ENCODE peak calls at places on chromosomes 1 and 21, in five cellular contexts. S is choroid plexus epithelial cell, D is astrocyte, G is lung, Q is adrenal gland. A is an unnamed sample.

GRCh38 chr21:45448283-45448809 is 43.4 kb downstream of the COL18A1 start:
- DNase-seq in G (no peak), Q (no peak), S (no peak), D (no peak), A (no peak)

GRCh38 chr21:41583274-41583790 is 75.4 kb upstream of the TMPRSS2 start:
- DNase-seq in S (peak; percentile 34), D (no peak), Q (no peak), G (peak; percentile 82), A (no peak)

GRCh38 chr1:53362851-53363642 is 35.2 kb upstream of the LRP8 start:
- DNase-seq in G (no peak), S (no peak), D (no peak), Q (peak; percentile 18), A (no peak)

GRCh38 chr1:60911980-60912692 is 170.2 kb upstream of the NFIA start:
- DNase-seq in Q (peak; percentile 67), G (no peak), D (no peak), S (no peak), A (no peak)

GRCh38 chr1:8202182-8202905 is 115.6 kb upstream of the SLC45A1 start:
- DNase-seq in D (peak; percentile 94), S (peak; percentile 90), Q (peak; percentile 74), G (no peak), A (peak; percentile 90)

GRCh38 chr1:233959089-233959488 is 54.6 kb downstream of the SLC35F3 start:
- DNase-seq in S (no peak), G (no peak), Q (no peak), D (peak; percentile 12), A (no peak)

GRCh38 chr1:168287237-168287664 is 6.6 kb downstream of the TBX19 start:
- DNase-seq in S (peak; percentile 77), Q (no peak), G (no peak), D (peak; percentile 78), A (no peak)

GRCh38 chr1:153260473-153260979 is 1.0 kb downstream of the LORICRIN start:
- DNase-seq in Q (no peak), G (no peak), S (no peak), D (peak; percentile 6), A (no peak)

GRCh38 chr1:166235728-166236127 is 68.9 kb upstream of the FAM78B start:
- DNase-seq in Q (no peak), D (no peak), S (no peak), G (no peak), A (no peak)

GRCh38 chr1:54768093-54768492 is 3.8 kb upstream of the PARS2 start:
- DNase-seq in G (no peak), Q (peak; percentile 63), D (no peak), S (peak; percentile 33), A (no peak)

GRCh38 chr1:162678439-162678838 is 46.2 kb downstream of the DDR2 start:
- DNase-seq in S (peak; percentile 73), Q (peak; percentile 87), D (peak; percentile 87), G (no peak), A (peak; percentile 54)

GRCh38 chr21:36584980-36585940 is 105.3 kb upstream of the CLDN14 start:
- DNase-seq in S (peak; percentile 21), G (no peak), Q (no peak), D (no peak), A (no peak)

GRCh38 chr1:31782766-31783410 is 18.7 kb upstream of the ADGRB2 start:
- DNase-seq in S (no peak), D (no peak), Q (no peak), G (no peak), A (no peak)

GRCh38 chr1:224785622-224786021 is 143.9 kb upstream of the DNAH14 start:
- DNase-seq in Q (no peak), D (no peak), G (no peak), S (no peak), A (no peak)

GRCh38 chr1:11690669-11691301 is 725 bp upstream of the DRAXIN start:
- DNase-seq in S (no peak), D (no peak), Q (no peak), G (no peak), A (no peak)
- H3K4me3 ChIP-seq in S (no peak overlapping the region), D (peak overlapping the region; percentile 39), Q (no peak overlapping the region), G (no peak overlapping the region), A (no peak overlapping the region)

GRCh38 chr1:1032428-1032827 is 12.5 kb downstream of the AGRN start:
- DNase-seq in D (no peak), Q (peak; percentile 58), S (no peak), G (no peak), A (no peak)
- TF ChIP-seq CTCF in D (no peak), Q (no peak), S (no peak), G (no peak), A (no peak)

GRCh38 chr1:236156512-236157208 is 14.3 kb downstream of the GPR137B start:
- DNase-seq in S (no peak), Q (peak; percentile 68), G (peak; percentile 46), D (no peak), A (no peak)
- H3K4me3 ChIP-seq in S (no peak overlapping the region), Q (no peak overlapping the region), G (no peak overlapping the region), D (no peak overlapping the region), A (no peak overlapping the region)

GRCh38 chr1:213979751-213980605 is 7.8 kb upstream of the PROX1 start:
- DNase-seq in G (no peak), S (no peak), D (no peak), Q (no peak), A (no peak)
- TF ChIP-seq CTCF in G (no peak), S (no peak), D (no peak), Q (no peak), A (no peak)